ENCODE peak calls at places on chromosomes 13 and 19, in five cellular contexts. One of them, this sample, is unnamed.

GRCh38 chr13:87678353-87678752 is 7.2 kb downstream of the SLITRK5 start:
- DNase-seq in hepatocyte: no peak
- DNase-seq in WERI-Rb-1: no peak
- DNase-seq in cardiac muscle cell: no peak
- DNase-seq in pancreas: no peak
- DNase-seq in this sample: no peak

GRCh38 chr13:26476111-26476743 is 81.3 kb upstream of the WASF3 start:
- DNase-seq in hepatocyte: peak; percentile 22
- DNase-seq in WERI-Rb-1: no peak
- DNase-seq in cardiac muscle cell: no peak
- DNase-seq in pancreas: no peak
- DNase-seq in this sample: no peak

GRCh38 chr19:45640849-45641273 is 1.7 kb upstream of the EML2 start:
- DNase-seq in hepatocyte: peak; percentile 31
- DNase-seq in WERI-Rb-1: no peak
- DNase-seq in cardiac muscle cell: peak; percentile 46
- DNase-seq in pancreas: no peak
- DNase-seq in this sample: no peak

GRCh38 chr19:47186337-47187022 is 44.5 kb downstream of the BBC3 start:
- DNase-seq in hepatocyte: no peak
- DNase-seq in WERI-Rb-1: no peak
- DNase-seq in cardiac muscle cell: peak; percentile 23
- DNase-seq in pancreas: no peak
- DNase-seq in this sample: peak; percentile 82

GRCh38 chr13:33761744-33762143 is 56.2 kb upstream of the RFC3 start:
- DNase-seq in hepatocyte: no peak
- DNase-seq in WERI-Rb-1: no peak
- DNase-seq in cardiac muscle cell: peak; percentile 14
- DNase-seq in pancreas: no peak
- DNase-seq in this sample: no peak

GRCh38 chr13:65417953-65418352 is 1812.2 kb downstream of the PCDH9 start:
- DNase-seq in hepatocyte: no peak
- DNase-seq in WERI-Rb-1: no peak
- DNase-seq in cardiac muscle cell: no peak
- DNase-seq in pancreas: no peak
- DNase-seq in this sample: no peak

GRCh38 chr13:28494861-28495585 is at the start of gene FLT1:
- DNase-seq in hepatocyte: peak; percentile 60
- DNase-seq in WERI-Rb-1: peak; percentile 71
- DNase-seq in cardiac muscle cell: peak; percentile 71
- DNase-seq in pancreas: peak; percentile 20
- DNase-seq in this sample: no peak

GRCh38 chr19:44207126-44207803 is 5.1 kb upstream of the ZNF227 start:
- DNase-seq in hepatocyte: peak; percentile 96
- DNase-seq in WERI-Rb-1: peak; percentile 91
- DNase-seq in cardiac muscle cell: peak; percentile 94
- DNase-seq in pancreas: peak; percentile 92
- DNase-seq in this sample: peak; percentile 79

GRCh38 chr13:40986328-40986856 is 32.7 kb downstream of the ELF1 start:
- DNase-seq in hepatocyte: peak; percentile 23
- DNase-seq in WERI-Rb-1: no peak
- DNase-seq in cardiac muscle cell: no peak
- DNase-seq in pancreas: no peak
- DNase-seq in this sample: no peak

GRCh38 chr13:100148422-100148821 is 59.5 kb downstream of the PCCA start:
- DNase-seq in hepatocyte: no peak
- DNase-seq in WERI-Rb-1: no peak
- DNase-seq in cardiac muscle cell: no peak
- DNase-seq in pancreas: no peak
- DNase-seq in this sample: no peak

GRCh38 chr19:12913011-12913561 is 6.0 kb downstream of the SYCE2 start:
- DNase-seq in hepatocyte: peak; percentile 75
- DNase-seq in WERI-Rb-1: peak; percentile 95
- DNase-seq in cardiac muscle cell: peak; percentile 43
- DNase-seq in pancreas: peak; percentile 64
- DNase-seq in this sample: no peak

GRCh38 chr13:93004919-93005318 is 221.7 kb upstream of the GPC6 start:
- DNase-seq in hepatocyte: no peak
- DNase-seq in WERI-Rb-1: peak; percentile 58
- DNase-seq in cardiac muscle cell: no peak
- DNase-seq in pancreas: no peak
- DNase-seq in this sample: no peak

GRCh38 chr19:45154064-45154827 is 6.5 kb downstream of the NKPD1 start:
- DNase-seq in hepatocyte: peak; percentile 76
- DNase-seq in WERI-Rb-1: peak; percentile 82
- DNase-seq in cardiac muscle cell: no peak
- DNase-seq in pancreas: no peak
- DNase-seq in this sample: no peak

GRCh38 chr19:3547301-3547731 is 8.3 kb downstream of the TEKTIP1 start:
- DNase-seq in hepatocyte: no peak
- DNase-seq in WERI-Rb-1: no peak
- DNase-seq in cardiac muscle cell: no peak
- DNase-seq in pancreas: no peak
- DNase-seq in this sample: peak; percentile 13

GRCh38 chr19:46218160-46218559 is 11.4 kb upstream of the IGFL1 start:
- DNase-seq in hepatocyte: peak; percentile 68
- DNase-seq in WERI-Rb-1: no peak
- DNase-seq in cardiac muscle cell: peak; percentile 84
- DNase-seq in pancreas: no peak
- DNase-seq in this sample: no peak

GRCh38 chr13:93023929-93024328 is 202.7 kb upstream of the GPC6 start:
- DNase-seq in hepatocyte: no peak
- DNase-seq in WERI-Rb-1: no peak
- DNase-seq in cardiac muscle cell: no peak
- DNase-seq in pancreas: no peak
- DNase-seq in this sample: no peak

GRCh38 chr13:97810152-97810551 is 143.3 kb upstream of the IPO5 start:
- DNase-seq in hepatocyte: peak; percentile 52
- DNase-seq in WERI-Rb-1: no peak
- DNase-seq in cardiac muscle cell: peak; percentile 6
- DNase-seq in pancreas: no peak
- DNase-seq in this sample: no peak

GRCh38 chr13:62185631-62186256 is 770.1 kb upstream of the PCDH20 start:
- DNase-seq in hepatocyte: no peak
- DNase-seq in WERI-Rb-1: no peak
- DNase-seq in cardiac muscle cell: no peak
- DNase-seq in pancreas: no peak
- DNase-seq in this sample: no peak
- H3K27ac ChIP-seq in hepatocyte: no peak overlapping the region
- H3K27ac ChIP-seq in WERI-Rb-1: no peak overlapping the region
- H3K27ac ChIP-seq in cardiac muscle cell: no peak overlapping the region
- H3K27ac ChIP-seq in pancreas: no peak overlapping the region
- H3K27ac ChIP-seq in this sample: no peak overlapping the region

DNA sequence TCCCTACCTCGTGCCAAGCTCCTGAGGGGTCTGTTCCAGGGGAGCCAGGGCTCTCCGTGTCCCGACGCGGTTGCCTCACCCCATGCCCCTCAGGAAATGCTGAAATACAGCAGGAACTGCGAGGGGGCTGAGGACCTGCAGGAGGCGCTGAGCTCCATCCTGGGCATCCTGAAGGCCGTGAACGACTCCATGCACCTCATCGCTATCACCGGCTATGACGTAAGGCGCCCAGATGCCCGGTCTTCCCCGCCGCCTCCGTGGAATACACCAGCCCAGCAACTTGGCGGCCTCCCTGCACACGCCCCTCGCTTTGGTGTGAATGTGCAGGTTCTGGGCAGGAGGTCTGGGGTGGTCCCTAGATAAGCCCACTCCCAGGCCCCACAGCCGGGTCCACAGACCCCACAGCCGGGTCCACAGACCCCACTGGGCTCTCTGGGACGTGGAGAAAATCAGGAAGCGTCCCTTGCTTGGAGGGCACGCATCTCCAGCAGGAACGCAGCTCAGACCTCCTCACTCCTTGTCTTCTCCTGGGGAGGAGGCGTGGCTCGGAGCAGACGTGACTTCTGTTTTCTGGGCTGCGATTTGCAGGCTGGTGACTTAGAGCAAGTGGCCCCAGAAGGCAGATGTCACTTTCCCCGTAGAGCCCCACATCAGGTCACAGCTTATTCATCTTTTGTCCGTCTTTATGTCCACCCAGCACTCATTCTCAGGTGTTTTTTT is 19.4 kb upstream of the F7 start:
- DNase-seq in hepatocyte: no peak
- DNase-seq in WERI-Rb-1: peak; percentile 54
- DNase-seq in cardiac muscle cell: no peak
- DNase-seq in pancreas: no peak
- DNase-seq in this sample: no peak
- H3K4me3 ChIP-seq in hepatocyte: no peak overlapping the region
- H3K4me3 ChIP-seq in WERI-Rb-1: no peak overlapping the region
- H3K4me3 ChIP-seq in cardiac muscle cell: no peak overlapping the region
- H3K4me3 ChIP-seq in pancreas: no peak overlapping the region
- H3K4me3 ChIP-seq in this sample: no peak overlapping the region

DNA sequence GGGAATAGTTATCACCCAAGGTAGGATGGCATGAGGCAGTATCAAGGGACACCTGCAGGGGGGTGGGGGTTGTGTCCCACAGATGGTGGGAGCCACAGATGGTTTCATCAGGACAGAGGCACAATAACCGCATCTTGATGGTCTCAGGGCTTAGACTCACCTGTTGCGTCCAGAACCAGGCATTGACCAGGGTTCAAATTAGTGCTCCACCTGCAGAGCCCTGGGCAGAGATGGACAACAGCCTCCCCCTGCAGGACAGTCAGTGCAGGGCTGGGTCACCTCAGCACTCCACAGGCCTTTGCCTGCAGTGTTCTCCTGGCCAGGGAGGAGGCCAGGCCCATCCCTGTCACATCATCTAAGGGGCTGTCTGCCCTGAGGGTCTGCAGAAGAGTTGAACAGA is 14.5 kb upstream of the CEACAM1 start:
- DNase-seq in hepatocyte: no peak
- DNase-seq in WERI-Rb-1: no peak
- DNase-seq in cardiac muscle cell: no peak
- DNase-seq in pancreas: no peak
- DNase-seq in this sample: no peak
- TF ChIP-seq CTCF in hepatocyte: no peak
- TF ChIP-seq CTCF in WERI-Rb-1: peak; percentile 46
- TF ChIP-seq CTCF in cardiac muscle cell: no peak
- TF ChIP-seq CTCF in pancreas: no peak
- TF ChIP-seq CTCF in this sample: no peak

GRCh38 chr19:2537544-2537943 is 61.6 kb downstream of the GADD45B start:
- DNase-seq in hepatocyte: no peak
- DNase-seq in WERI-Rb-1: no peak
- DNase-seq in cardiac muscle cell: no peak
- DNase-seq in pancreas: no peak
- DNase-seq in this sample: no peak

GRCh38 chr19:2540646-2541454 is 64.9 kb downstream of the GADD45B start:
- DNase-seq in hepatocyte: peak; percentile 96
- DNase-seq in WERI-Rb-1: no peak
- DNase-seq in cardiac muscle cell: peak; percentile 97
- DNase-seq in pancreas: peak; percentile 67
- DNase-seq in this sample: no peak

GRCh38 chr19:2538096-2538757 is 62.3 kb downstream of the GADD45B start:
- DNase-seq in hepatocyte: no peak
- DNase-seq in WERI-Rb-1: no peak
- DNase-seq in cardiac muscle cell: no peak
- DNase-seq in pancreas: no peak
- DNase-seq in this sample: no peak

GRCh38 chr19:2542341-2543069 is 66.6 kb downstream of the GADD45B start:
- DNase-seq in hepatocyte: no peak
- DNase-seq in WERI-Rb-1: no peak
- DNase-seq in cardiac muscle cell: peak; percentile 27
- DNase-seq in pancreas: no peak
- DNase-seq in this sample: no peak

DNA sequence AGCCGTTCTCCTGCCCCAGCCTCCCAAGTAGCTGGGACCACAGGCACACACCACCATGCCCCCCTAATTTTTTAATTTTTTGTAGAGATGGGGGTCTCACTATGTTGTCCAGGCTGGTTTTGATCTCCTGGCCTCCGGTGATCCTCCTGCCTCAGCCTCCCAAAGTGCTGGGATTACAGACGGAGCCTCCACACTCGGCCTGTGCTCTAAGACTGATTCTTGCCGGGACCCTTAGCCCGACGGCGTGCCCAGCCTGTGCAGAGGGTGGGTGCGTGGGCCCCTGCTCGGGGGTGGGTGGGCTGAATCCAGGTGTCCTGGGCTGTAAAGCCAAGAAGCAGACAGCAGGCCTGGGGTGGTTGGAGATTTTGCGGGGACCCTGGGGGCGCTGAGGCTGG is 64.3 kb downstream of the GADD45B start:
- DNase-seq in hepatocyte: no peak
- DNase-seq in WERI-Rb-1: no peak
- DNase-seq in cardiac muscle cell: no peak
- DNase-seq in pancreas: no peak
- DNase-seq in this sample: no peak
- H3K27ac ChIP-seq in hepatocyte: peak overlapping the region; percentile 96
- H3K27ac ChIP-seq in WERI-Rb-1: no peak overlapping the region
- H3K27ac ChIP-seq in cardiac muscle cell: peak overlapping the region; percentile 100
- H3K27ac ChIP-seq in pancreas: peak overlapping the region; percentile 75
- H3K27ac ChIP-seq in this sample: no peak overlapping the region

DNA sequence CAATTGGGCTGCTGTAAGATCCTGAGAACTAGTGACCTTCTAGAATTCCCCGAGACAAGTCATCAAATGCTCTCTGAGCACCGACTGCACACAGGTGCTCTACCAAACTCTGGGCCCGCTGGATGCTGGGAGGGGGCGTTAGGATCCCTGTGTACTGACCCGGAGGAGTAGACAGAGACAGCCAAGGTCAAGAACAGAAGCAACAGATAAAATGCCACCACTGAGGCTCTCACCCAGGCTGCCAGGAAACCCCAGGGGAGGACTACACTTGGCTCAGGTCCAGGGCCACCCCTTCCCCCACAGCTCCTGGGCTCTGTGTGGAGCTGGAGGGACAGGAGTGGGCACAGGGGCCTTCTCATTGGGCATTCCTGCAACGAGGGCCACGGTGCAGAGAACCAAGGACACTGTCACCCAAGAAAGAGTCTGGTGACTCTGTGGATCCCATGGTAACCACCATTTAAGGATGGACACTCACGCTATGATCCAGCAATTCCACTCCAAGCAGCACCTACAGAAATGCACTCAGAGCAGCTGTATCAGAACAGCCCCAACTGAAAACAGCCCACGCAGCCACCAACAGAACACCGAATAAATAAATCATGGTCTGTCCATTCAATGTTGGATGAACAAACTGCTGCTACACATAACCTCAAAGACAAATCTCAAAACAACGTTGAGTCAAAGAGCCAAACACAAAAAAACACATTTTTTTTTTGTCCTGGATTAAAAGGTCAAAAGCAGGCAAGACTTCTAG is 16.8 kb upstream of the SLC35E1 start:
- DNase-seq in hepatocyte: no peak
- DNase-seq in WERI-Rb-1: no peak
- DNase-seq in cardiac muscle cell: no peak
- DNase-seq in pancreas: no peak
- DNase-seq in this sample: no peak
- H3K4me3 ChIP-seq in hepatocyte: no peak overlapping the region
- H3K4me3 ChIP-seq in WERI-Rb-1: no peak overlapping the region
- H3K4me3 ChIP-seq in cardiac muscle cell: no peak overlapping the region
- H3K4me3 ChIP-seq in pancreas: no peak overlapping the region
- H3K4me3 ChIP-seq in this sample: no peak overlapping the region

DNA sequence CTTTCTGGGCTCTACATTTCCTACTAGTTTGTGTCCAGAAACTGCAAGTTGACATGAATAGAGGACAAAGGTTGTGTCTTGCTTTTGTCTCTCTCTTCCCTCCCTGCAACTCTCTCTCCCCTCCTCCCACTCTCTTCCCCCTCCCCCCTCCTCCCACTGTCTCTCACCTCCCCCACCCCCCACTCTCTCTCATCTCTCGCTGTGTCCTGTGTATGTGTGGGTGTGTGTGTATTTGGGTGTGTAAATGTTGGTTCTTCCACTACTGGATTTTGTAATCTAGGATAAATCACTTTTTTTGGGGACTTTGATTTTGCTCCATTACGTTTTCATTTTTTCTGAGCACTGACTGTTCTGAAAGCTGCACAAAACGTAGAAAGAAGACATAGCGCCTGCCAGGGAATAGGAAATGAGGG is 48.4 kb downstream of the AKAP11 start:
- DNase-seq in hepatocyte: no peak
- DNase-seq in WERI-Rb-1: no peak
- DNase-seq in cardiac muscle cell: peak; percentile 16
- DNase-seq in pancreas: no peak
- DNase-seq in this sample: no peak
- TF ChIP-seq CTCF in hepatocyte: no peak
- TF ChIP-seq CTCF in WERI-Rb-1: no peak
- TF ChIP-seq CTCF in cardiac muscle cell: no peak
- TF ChIP-seq CTCF in pancreas: no peak
- TF ChIP-seq CTCF in this sample: no peak